ENCODE peak calls at places on chromosomes 11 and 22, in seven cellular contexts. One of them, this sample, is unnamed.

GRCh38 chr11:35174666-35175065 is 35.7 kb downstream of the CD44 start:
- DNase-seq in cardiac muscle cell: no peak
- DNase-seq in CD8-positive, alpha-beta T cell: no peak
- DNase-seq in breast epithelium: no peak
- DNase-seq in mammary epithelial cell: no peak
- DNase-seq in H9: no peak
- DNase-seq in heart left ventricle: no peak
- DNase-seq in this sample: no peak

GRCh38 chr11:40602866-40603578 is 856.4 kb downstream of the LRRC4C start:
- DNase-seq in cardiac muscle cell: no peak
- DNase-seq in CD8-positive, alpha-beta T cell: no peak
- DNase-seq in breast epithelium: no peak
- DNase-seq in mammary epithelial cell: peak
- DNase-seq in H9: no peak
- DNase-seq in heart left ventricle: no peak
- DNase-seq in this sample: peak

GRCh38 chr11:69377953-69378302 is 84.0 kb downstream of the MYEOV start:
- DNase-seq in cardiac muscle cell: no peak
- DNase-seq in CD8-positive, alpha-beta T cell: no peak
- DNase-seq in breast epithelium: no peak
- DNase-seq in mammary epithelial cell: no peak
- DNase-seq in H9: no peak
- DNase-seq in heart left ventricle: peak
- DNase-seq in this sample: no peak

GRCh38 chr22:23026777-23027176 is 43.5 kb upstream of the GNAZ start:
- DNase-seq in cardiac muscle cell: no peak
- DNase-seq in CD8-positive, alpha-beta T cell: no peak
- DNase-seq in breast epithelium: no peak
- DNase-seq in mammary epithelial cell: no peak
- DNase-seq in H9: no peak
- DNase-seq in heart left ventricle: no peak
- DNase-seq in this sample: no peak

GRCh38 chr11:132771746-132772145 is 760.6 kb downstream of the OPCML start:
- DNase-seq in cardiac muscle cell: no peak
- DNase-seq in CD8-positive, alpha-beta T cell: no peak
- DNase-seq in breast epithelium: no peak
- DNase-seq in mammary epithelial cell: no peak
- DNase-seq in H9: no peak
- DNase-seq in heart left ventricle: no peak
- DNase-seq in this sample: no peak

GRCh38 chr11:15278129-15278528 is 163.4 kb downstream of the INSC start:
- DNase-seq in cardiac muscle cell: no peak
- DNase-seq in CD8-positive, alpha-beta T cell: no peak
- DNase-seq in breast epithelium: no peak
- DNase-seq in mammary epithelial cell: no peak
- DNase-seq in H9: no peak
- DNase-seq in heart left ventricle: no peak
- DNase-seq in this sample: no peak

GRCh38 chr11:69950120-69950519 is 128.0 kb upstream of the ANO1 start:
- DNase-seq in cardiac muscle cell: no peak
- DNase-seq in CD8-positive, alpha-beta T cell: no peak
- DNase-seq in breast epithelium: no peak
- DNase-seq in mammary epithelial cell: peak
- DNase-seq in H9: peak
- DNase-seq in heart left ventricle: no peak
- DNase-seq in this sample: peak

GRCh38 chr11:18140145-18140544 is 7.8 kb downstream of the MRGPRX3 start:
- DNase-seq in cardiac muscle cell: no peak
- DNase-seq in CD8-positive, alpha-beta T cell: no peak
- DNase-seq in breast epithelium: no peak
- DNase-seq in mammary epithelial cell: no peak
- DNase-seq in H9: no peak
- DNase-seq in heart left ventricle: no peak
- DNase-seq in this sample: no peak

GRCh38 chr11:3189886-3190583 is 24.9 kb upstream of the OSBPL5 start:
- DNase-seq in cardiac muscle cell: no peak
- DNase-seq in CD8-positive, alpha-beta T cell: no peak
- DNase-seq in breast epithelium: no peak
- DNase-seq in mammary epithelial cell: no peak
- DNase-seq in H9: no peak
- DNase-seq in heart left ventricle: no peak
- DNase-seq in this sample: no peak

GRCh38 chr11:74818283-74818946 is 69.8 kb downstream of the RNF169 start:
- DNase-seq in cardiac muscle cell: no peak
- DNase-seq in CD8-positive, alpha-beta T cell: no peak
- DNase-seq in breast epithelium: no peak
- DNase-seq in mammary epithelial cell: no peak
- DNase-seq in H9: no peak
- DNase-seq in heart left ventricle: no peak
- DNase-seq in this sample: no peak

GRCh38 chr22:35611200-35611890 is 5.8 kb downstream of the MB start:
- DNase-seq in cardiac muscle cell: no peak
- DNase-seq in CD8-positive, alpha-beta T cell: no peak
- DNase-seq in breast epithelium: no peak
- DNase-seq in mammary epithelial cell: no peak
- DNase-seq in H9: no peak
- DNase-seq in heart left ventricle: no peak
- DNase-seq in this sample: no peak

GRCh38 chr22:31083923-31084810 is 3.0 kb downstream of the SMTN start:
- DNase-seq in cardiac muscle cell: no peak
- DNase-seq in CD8-positive, alpha-beta T cell: no peak
- DNase-seq in breast epithelium: no peak
- DNase-seq in mammary epithelial cell: no peak
- DNase-seq in H9: no peak
- DNase-seq in heart left ventricle: peak
- DNase-seq in this sample: no peak

GRCh38 chr11:45096636-45097035 is 49.8 kb upstream of the PRDM11 start:
- DNase-seq in cardiac muscle cell: no peak
- DNase-seq in CD8-positive, alpha-beta T cell: no peak
- DNase-seq in breast epithelium: peak
- DNase-seq in mammary epithelial cell: no peak
- DNase-seq in H9: no peak
- DNase-seq in heart left ventricle: peak
- DNase-seq in this sample: no peak
- TF ChIP-seq CTCF in cardiac muscle cell: no peak
- TF ChIP-seq CTCF in CD8-positive, alpha-beta T cell: no peak
- TF ChIP-seq CTCF in breast epithelium: no peak
- TF ChIP-seq CTCF in mammary epithelial cell: no peak
- TF ChIP-seq CTCF in H9: no peak
- TF ChIP-seq CTCF in heart left ventricle: no peak
- TF ChIP-seq CTCF in this sample: no peak

GRCh38 chr22:43953988-43954771 is 1.1 kb upstream of the SAMM50 start:
- DNase-seq in cardiac muscle cell: no peak
- DNase-seq in CD8-positive, alpha-beta T cell: no peak
- DNase-seq in breast epithelium: no peak
- DNase-seq in mammary epithelial cell: no peak
- DNase-seq in H9: no peak
- DNase-seq in heart left ventricle: no peak
- DNase-seq in this sample: no peak
- H3K27ac ChIP-seq in cardiac muscle cell: no peak
- H3K27ac ChIP-seq in CD8-positive, alpha-beta T cell: peak
- H3K27ac ChIP-seq in breast epithelium: no peak
- H3K27ac ChIP-seq in mammary epithelial cell: peak
- H3K27ac ChIP-seq in H9: no peak
- H3K27ac ChIP-seq in heart left ventricle: no peak
- H3K27ac ChIP-seq in this sample: peak

GRCh38 chr22:39802682-39803081 is 90.9 kb downstream of the ENTHD1 start:
- DNase-seq in cardiac muscle cell: no peak
- DNase-seq in CD8-positive, alpha-beta T cell: no peak
- DNase-seq in breast epithelium: no peak
- DNase-seq in mammary epithelial cell: no peak
- DNase-seq in H9: no peak
- DNase-seq in heart left ventricle: no peak
- DNase-seq in this sample: no peak
- TF ChIP-seq CTCF in cardiac muscle cell: no peak
- TF ChIP-seq CTCF in CD8-positive, alpha-beta T cell: no peak
- TF ChIP-seq CTCF in breast epithelium: no peak
- TF ChIP-seq CTCF in mammary epithelial cell: no peak
- TF ChIP-seq CTCF in H9: no peak
- TF ChIP-seq CTCF in heart left ventricle: no peak
- TF ChIP-seq CTCF in this sample: no peak

GRCh38 chr11:9057032-9057431 is 34.4 kb downstream of the SCUBE2 start:
- DNase-seq in cardiac muscle cell: no peak
- DNase-seq in CD8-positive, alpha-beta T cell: no peak
- DNase-seq in breast epithelium: no peak
- DNase-seq in mammary epithelial cell: no peak
- DNase-seq in H9: no peak
- DNase-seq in heart left ventricle: no peak
- DNase-seq in this sample: no peak
- H3K27ac ChIP-seq in cardiac muscle cell: no peak
- H3K27ac ChIP-seq in CD8-positive, alpha-beta T cell: no peak
- H3K27ac ChIP-seq in breast epithelium: no peak
- H3K27ac ChIP-seq in mammary epithelial cell: no peak
- H3K27ac ChIP-seq in H9: no peak
- H3K27ac ChIP-seq in heart left ventricle: no peak
- H3K27ac ChIP-seq in this sample: no peak

DNA sequence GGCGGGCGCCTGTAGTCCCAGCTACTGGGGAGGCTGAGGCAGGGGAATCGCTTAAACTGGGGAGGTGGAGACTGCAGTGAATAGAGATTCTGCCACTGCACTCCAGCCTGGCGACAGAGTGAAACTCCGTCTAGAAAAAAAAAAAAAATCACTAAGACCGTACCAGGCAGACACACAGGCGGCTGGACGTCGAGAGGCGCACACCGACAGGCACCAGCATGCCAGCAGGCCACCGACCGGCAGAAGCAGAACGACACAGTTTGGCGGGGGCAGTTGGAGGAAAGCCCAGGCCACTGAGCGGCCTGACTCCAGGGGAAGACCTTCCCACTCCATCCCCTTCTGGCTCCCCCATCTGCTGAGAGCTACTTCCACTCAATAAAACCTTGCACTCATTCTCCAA is 17.5 kb downstream of the OR10D3 start:
- DNase-seq in cardiac muscle cell: no peak
- DNase-seq in CD8-positive, alpha-beta T cell: no peak
- DNase-seq in breast epithelium: no peak
- DNase-seq in mammary epithelial cell: no peak
- DNase-seq in H9: no peak
- DNase-seq in heart left ventricle: no peak
- DNase-seq in this sample: no peak
- TF ChIP-seq CTCF in cardiac muscle cell: no peak
- TF ChIP-seq CTCF in CD8-positive, alpha-beta T cell: no peak
- TF ChIP-seq CTCF in breast epithelium: no peak
- TF ChIP-seq CTCF in mammary epithelial cell: no peak
- TF ChIP-seq CTCF in H9: no peak
- TF ChIP-seq CTCF in heart left ventricle: no peak
- TF ChIP-seq CTCF in this sample: no peak

GRCh38 chr11:95156916-95157568 is 67.4 kb downstream of the ENDOD1 start:
- DNase-seq in cardiac muscle cell: no peak
- DNase-seq in CD8-positive, alpha-beta T cell: no peak
- DNase-seq in breast epithelium: peak
- DNase-seq in mammary epithelial cell: no peak
- DNase-seq in H9: no peak
- DNase-seq in heart left ventricle: peak
- DNase-seq in this sample: no peak

GRCh38 chr11:95155385-95155784 is 65.7 kb downstream of the ENDOD1 start:
- DNase-seq in cardiac muscle cell: no peak
- DNase-seq in CD8-positive, alpha-beta T cell: no peak
- DNase-seq in breast epithelium: no peak
- DNase-seq in mammary epithelial cell: no peak
- DNase-seq in H9: no peak
- DNase-seq in heart left ventricle: no peak
- DNase-seq in this sample: no peak

GRCh38 chr11:95154514-95154913 is 64.9 kb downstream of the ENDOD1 start:
- DNase-seq in cardiac muscle cell: peak
- DNase-seq in CD8-positive, alpha-beta T cell: peak
- DNase-seq in breast epithelium: peak
- DNase-seq in mammary epithelial cell: peak
- DNase-seq in H9: peak
- DNase-seq in heart left ventricle: no peak
- DNase-seq in this sample: peak

GRCh38 chr11:95157824-95158223 is 68.2 kb downstream of the ENDOD1 start:
- DNase-seq in cardiac muscle cell: no peak
- DNase-seq in CD8-positive, alpha-beta T cell: no peak
- DNase-seq in breast epithelium: no peak
- DNase-seq in mammary epithelial cell: no peak
- DNase-seq in H9: no peak
- DNase-seq in heart left ventricle: no peak
- DNase-seq in this sample: no peak

DNA sequence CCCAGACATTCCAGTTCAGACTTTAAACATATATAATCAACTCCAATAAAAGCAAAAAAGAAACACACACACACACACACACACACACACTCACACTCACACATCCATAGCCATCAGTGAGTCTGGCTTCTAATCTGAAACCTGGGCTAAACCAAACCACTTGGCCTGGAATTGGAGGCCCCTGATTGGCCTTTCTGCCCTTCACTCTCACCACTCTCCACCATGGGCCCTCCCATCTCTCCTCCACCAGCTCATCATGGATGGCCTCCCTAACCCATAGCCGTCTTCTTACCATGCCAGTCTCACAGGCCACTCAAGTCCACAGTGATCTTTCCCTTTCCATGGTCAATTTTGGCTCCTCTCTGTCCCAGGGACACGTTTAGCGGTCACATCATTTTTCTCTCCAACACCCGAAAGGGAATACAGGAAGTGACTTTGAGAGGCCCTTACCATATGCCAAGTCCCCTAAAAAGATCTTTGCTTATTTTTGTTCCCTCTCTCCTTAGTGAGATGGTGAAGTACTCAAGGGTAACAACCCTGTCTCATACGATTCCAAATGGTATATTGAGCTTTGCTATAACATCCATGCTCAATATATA is 66.6 kb downstream of the ENDOD1 start:
- DNase-seq in cardiac muscle cell: no peak
- DNase-seq in CD8-positive, alpha-beta T cell: no peak
- DNase-seq in breast epithelium: no peak
- DNase-seq in mammary epithelial cell: no peak
- DNase-seq in H9: peak
- DNase-seq in heart left ventricle: no peak
- DNase-seq in this sample: no peak
- H3K27ac ChIP-seq in cardiac muscle cell: no peak
- H3K27ac ChIP-seq in CD8-positive, alpha-beta T cell: no peak
- H3K27ac ChIP-seq in breast epithelium: peak
- H3K27ac ChIP-seq in mammary epithelial cell: no peak
- H3K27ac ChIP-seq in H9: no peak
- H3K27ac ChIP-seq in heart left ventricle: peak
- H3K27ac ChIP-seq in this sample: no peak

GRCh38 chr11:128519353-128519752 is 68.0 kb downstream of the ETS1 start:
- DNase-seq in cardiac muscle cell: no peak
- DNase-seq in CD8-positive, alpha-beta T cell: no peak
- DNase-seq in breast epithelium: no peak
- DNase-seq in mammary epithelial cell: no peak
- DNase-seq in H9: no peak
- DNase-seq in heart left ventricle: no peak
- DNase-seq in this sample: no peak

GRCh38 chr11:128518493-128519207 is 68.7 kb downstream of the ETS1 start:
- DNase-seq in cardiac muscle cell: no peak
- DNase-seq in CD8-positive, alpha-beta T cell: no peak
- DNase-seq in breast epithelium: no peak
- DNase-seq in mammary epithelial cell: no peak
- DNase-seq in H9: no peak
- DNase-seq in heart left ventricle: no peak
- DNase-seq in this sample: no peak

GRCh38 chr11:128520886-128521696 is 66.3 kb downstream of the ETS1 start:
- DNase-seq in cardiac muscle cell: no peak
- DNase-seq in CD8-positive, alpha-beta T cell: peak
- DNase-seq in breast epithelium: no peak
- DNase-seq in mammary epithelial cell: no peak
- DNase-seq in H9: no peak
- DNase-seq in heart left ventricle: no peak
- DNase-seq in this sample: no peak

GRCh38 chr11:128521697-128522062 is 65.7 kb downstream of the ETS1 start:
- DNase-seq in cardiac muscle cell: no peak
- DNase-seq in CD8-positive, alpha-beta T cell: peak
- DNase-seq in breast epithelium: no peak
- DNase-seq in mammary epithelial cell: no peak
- DNase-seq in H9: no peak
- DNase-seq in heart left ventricle: no peak
- DNase-seq in this sample: no peak

GRCh38 chr11:128520206-128520885 is 67.0 kb downstream of the ETS1 start:
- DNase-seq in cardiac muscle cell: no peak
- DNase-seq in CD8-positive, alpha-beta T cell: no peak
- DNase-seq in breast epithelium: no peak
- DNase-seq in mammary epithelial cell: no peak
- DNase-seq in H9: no peak
- DNase-seq in heart left ventricle: no peak
- DNase-seq in this sample: no peak
- TF ChIP-seq CTCF in cardiac muscle cell: no peak
- TF ChIP-seq CTCF in CD8-positive, alpha-beta T cell: peak
- TF ChIP-seq CTCF in breast epithelium: no peak
- TF ChIP-seq CTCF in mammary epithelial cell: no peak
- TF ChIP-seq CTCF in H9: no peak
- TF ChIP-seq CTCF in heart left ventricle: no peak
- TF ChIP-seq CTCF in this sample: no peak